ENCODE peak calls at places on chromosomes 1 and 21, in ten cellular contexts. U is tibial nerve, F is uterus, L is adrenal gland, M is Peyer's patch, V is K562, T is suprapubic skin, D is heart left ventricle, J is body of pancreas, S is IMR-90. W is an unnamed sample.

GRCh38 chr1:169103443-169103842 is 3.0 kb upstream of the ATP1B1 start:
- DNase-seq in U (no peak), F (no peak), L (no peak), M (peak; percentile 89), V (no peak), T (no peak), D (no peak), J (peak; percentile 86), S (no peak), W (no peak)

GRCh38 chr1:118395430-118396001 is 210.5 kb upstream of the SPAG17 start:
- DNase-seq in U (no peak), F (no peak), L (no peak), M (no peak), V (no peak), T (no peak), D (no peak), J (no peak), S (no peak), W (no peak)

GRCh38 chr1:7491818-7492173 is 279.3 kb upstream of the VAMP3 start:
- DNase-seq in U (no peak), F (peak; percentile 38), L (no peak), M (no peak), V (no peak), T (no peak), D (no peak), J (no peak), S (no peak), W (no peak)

GRCh38 chr1:43274125-43274803 is 4.5 kb downstream of the TMEM125 start:
- DNase-seq in U (no peak), F (peak; percentile 22), L (peak; percentile 28), M (no peak), V (no peak), T (peak; percentile 57), D (no peak), J (no peak), S (peak; percentile 58), W (no peak)

GRCh38 chr1:184222561-184223157 is 164.2 kb upstream of the C1orf21 start:
- DNase-seq in U (no peak), F (peak; percentile 35), L (peak; percentile 59), M (peak; percentile 52), V (peak; percentile 71), T (no peak), D (peak; percentile 48), J (peak; percentile 55), S (peak; percentile 55), W (peak; percentile 28)

GRCh38 chr1:225488671-225489070 is 60.8 kb upstream of the LBR start:
- DNase-seq in U (no peak), F (no peak), L (no peak), M (no peak), V (no peak), T (no peak), D (no peak), J (no peak), S (no peak), W (no peak)

GRCh38 chr1:209900734-209901133 is 37.3 kb upstream of the SYT14 start:
- DNase-seq in U (no peak), F (no peak), L (no peak), M (no peak), V (no peak), T (no peak), D (no peak), J (no peak), S (peak; percentile 77), W (no peak)

GRCh38 chr1:109201123-109201703 is 12.5 kb upstream of the SARS1 start:
- DNase-seq in U (no peak), F (no peak), L (peak; percentile 73), M (no peak), V (peak; percentile 92), T (no peak), D (peak; percentile 20), J (no peak), S (peak; percentile 96), W (no peak)

GRCh38 chr21:31181089-31181757 is 142.9 kb upstream of the KRTAP19-8 start:
- DNase-seq in U (no peak), F (no peak), L (no peak), M (no peak), V (no peak), T (no peak), D (no peak), J (no peak), S (no peak), W (no peak)

GRCh38 chr1:91278754-91279153 is 125.9 kb downstream of the HFM1 start:
- DNase-seq in U (no peak), F (no peak), L (no peak), M (no peak), V (no peak), T (no peak), D (no peak), J (no peak), S (peak; percentile 28), W (no peak)

GRCh38 chr1:225890346-225891228 is 1.6 kb upstream of the LEFTY1 start:
- DNase-seq in U (no peak), F (no peak), L (no peak), M (no peak), V (no peak), T (no peak), D (no peak), J (peak; percentile 58), S (no peak), W (no peak)

DNA sequence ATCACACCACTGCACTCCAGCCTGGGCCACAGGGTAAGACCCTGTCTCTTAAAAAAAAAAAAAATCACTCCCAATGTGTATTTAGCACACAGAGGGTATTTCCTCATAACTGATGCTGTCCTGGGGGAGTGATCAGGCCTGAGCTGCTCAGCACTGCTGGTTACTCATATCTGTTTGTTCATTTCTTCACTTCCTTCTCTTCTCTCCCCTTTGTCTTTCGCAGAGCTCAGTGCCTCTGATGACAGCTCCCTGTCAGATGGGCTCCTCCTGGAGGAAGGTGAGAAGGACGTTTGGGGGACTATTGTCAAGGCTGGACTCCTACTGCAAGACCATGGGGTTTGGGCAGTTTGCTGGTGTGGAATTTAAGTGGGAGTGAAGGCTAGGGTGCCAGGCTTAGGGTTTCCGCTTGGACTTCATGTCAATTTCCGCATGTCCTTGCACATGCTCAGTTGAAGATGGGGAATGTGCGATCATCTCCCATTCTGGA is 13.0 kb downstream of the INAVA start:
- DNase-seq in U (no peak), F (no peak), L (no peak), M (peak; percentile 62), V (no peak), T (no peak), D (no peak), J (no peak), S (no peak), W (no peak)
- H3K27ac ChIP-seq in U (peak overlapping the region; percentile 7), F (no peak overlapping the region), L (no peak overlapping the region), M (peak overlapping the region; percentile 87), V (no peak overlapping the region), T (peak overlapping the region; percentile 21), D (no peak overlapping the region), J (no peak overlapping the region), S (no peak overlapping the region), W (no peak overlapping the region)

DNA sequence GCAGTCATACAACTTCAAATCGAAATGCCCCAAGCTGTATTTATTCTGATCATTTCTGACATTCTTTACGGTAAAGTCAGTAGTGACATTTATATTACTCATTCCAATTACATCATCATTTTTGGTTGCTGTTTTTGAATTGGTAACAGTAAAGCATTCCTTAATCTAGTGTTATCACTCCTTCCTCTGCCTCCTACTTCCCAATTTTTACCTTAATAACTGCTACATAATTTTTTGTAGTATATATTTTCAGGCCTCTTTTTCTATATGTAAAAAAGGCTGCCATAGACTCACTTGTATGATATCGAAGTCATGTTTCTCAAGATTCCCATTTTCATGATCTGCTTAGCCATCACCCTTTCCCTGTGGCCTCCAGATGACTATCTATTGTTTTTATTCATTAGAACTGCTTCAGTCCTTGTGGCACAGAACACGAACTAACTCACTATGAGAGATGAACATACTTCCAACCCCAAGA is 167.2 kb downstream of the RUNX1 start:
- DNase-seq in U (no peak), F (no peak), L (no peak), M (no peak), V (no peak), T (no peak), D (no peak), J (no peak), S (peak; percentile 92), W (no peak)
- H3K4me1 ChIP-seq in U (peaks cover 54% of the 10 kb centered on the region), F (no peaks in the 10 kb centered on the region), L (no peaks in the 10 kb centered on the region), M (no peaks in the 10 kb centered on the region), V (peaks cover 42% of the 10 kb centered on the region), T (peaks cover 43% of the 10 kb centered on the region), D (peaks cover 14% of the 10 kb centered on the region), J (peaks cover 27% of the 10 kb centered on the region), S (peaks cover 13% of the 10 kb centered on the region), W (no peaks in the 10 kb centered on the region)

GRCh38 chr1:69794831-69795230 is 227.1 kb downstream of the LRRC7 start:
- DNase-seq in U (no peak), F (no peak), L (no peak), M (no peak), V (no peak), T (no peak), D (no peak), J (no peak), S (no peak), W (no peak)
- TF ChIP-seq POLR2A in U (no peak), F (no peak), L (no peak), M (no peak), V (no peak), T (no peak), D (no peak), J (no peak), S (no peak), W (no peak)

GRCh38 chr1:162388615-162389014 is 7.1 kb downstream of the C1orf226 start:
- DNase-seq in U (no peak), F (no peak), L (peak; percentile 18), M (peak; percentile 74), V (no peak), T (no peak), D (no peak), J (no peak), S (no peak), W (no peak)
- H3K27ac ChIP-seq in U (no peak overlapping the region), F (no peak overlapping the region), L (peak overlapping the region; percentile 56), M (peak overlapping the region; percentile 59), V (peak overlapping the region; percentile 55), T (no peak overlapping the region), D (no peak overlapping the region), J (no peak overlapping the region), S (no peak overlapping the region), W (no peak overlapping the region)

GRCh38 chr21:16837319-16837718 is 675.5 kb upstream of the CXADR start:
- DNase-seq in U (no peak), F (no peak), L (no peak), M (no peak), V (no peak), T (no peak), D (no peak), J (no peak), S (peak; percentile 33), W (no peak)
- H3K4me1 ChIP-seq in U (peaks cover 40% of the 10 kb centered on the region), F (no peaks in the 10 kb centered on the region), L (peaks cover 14% of the 10 kb centered on the region), M (no peaks in the 10 kb centered on the region), V (no peaks in the 10 kb centered on the region), T (peaks cover 14% of the 10 kb centered on the region), D (peaks cover 19% of the 10 kb centered on the region), J (no peaks in the 10 kb centered on the region), S (peaks cover 5% of the 10 kb centered on the region), W (peaks cover 12% of the 10 kb centered on the region)

GRCh38 chr1:66929999-66930822 is 5.4 kb downstream of the MIER1 start:
- DNase-seq in U (peak; percentile 94), F (peak; percentile 93), L (peak; percentile 96), M (peak; percentile 97), V (peak; percentile 88), T (peak; percentile 95), D (peak; percentile 96), J (peak; percentile 96), S (peak; percentile 89), W (peak; percentile 93)
- TF ChIP-seq POLR2A in U (peak; percentile 75), F (peak; percentile 91), L (peak; percentile 90), M (peak; percentile 80), V (peak; percentile 82), T (no peak), D (peak; percentile 73), J (peak; percentile 83), S (peak; percentile 74), W (peak; percentile 82)

W was measured in gastrocnemius medialis.